ENCODE peak calls at places on chromosome 16, in seven cellular contexts. J is activated T-helper 1 cell treated with anti-CD3 and anti-CD28 coated beads, Interleukin-12 subunit alpha, Interleukin-12 subunit beta, Interleukin-2, Interleukin-4 antibody, amounts not matched to agents 30 ng/mL and 10 ng/mL and 1 ng/mL, durations not matched to agents 14 hours and 24 hours and 36 hours; N is AG10803; T is H1; B is A172; C is NAMALWA; K is PC-9. G is an unnamed sample.

GRCh38 chr16:30063893-30064745 is 1.4 kb upstream of the ALDOA start:
- DNase-seq in J (peak; percentile 61), N (no peak), T (peak; percentile 77), B (peak; percentile 70), C (peak; percentile 88), K (peak; percentile 64), G (peak; percentile 61)

GRCh38 chr16:1158456-1159324 is 5.8 kb downstream of the CACNA1H start:
- DNase-seq in J (no peak), N (no peak), T (no peak), B (no peak), C (no peak), K (no peak), G (no peak)

GRCh38 chr16:24253192-24253591 is 2.9 kb upstream of the CACNG3 start:
- DNase-seq in J (peak; percentile 6), N (peak; percentile 24), T (peak; percentile 54), B (no peak), C (peak; percentile 84), K (peak; percentile 11), G (peak; percentile 60)

GRCh38 chr16:8572919-8573724 is 17.2 kb downstream of the TMEM114 start:
- DNase-seq in J (no peak), N (peak; percentile 57), T (peak; percentile 69), B (peak; percentile 37), C (peak; percentile 57), K (peak; percentile 31), G (peak; percentile 59)

GRCh38 chr16:65068151-65068740 is 53.6 kb downstream of the CDH11 start:
- DNase-seq in J (no peak), N (peak; percentile 94), T (no peak), B (peak; percentile 18), C (no peak), K (no peak), G (peak; percentile 66)

GRCh38 chr16:86073763-86074493 is 175.0 kb downstream of the IRF8 start:
- DNase-seq in J (no peak), N (no peak), T (no peak), B (no peak), C (no peak), K (no peak), G (no peak)

GRCh38 chr16:69465881-69466280 is 41.5 kb downstream of the CYB5B start:
- DNase-seq in J (no peak), N (no peak), T (no peak), B (no peak), C (no peak), K (no peak), G (no peak)

GRCh38 chr16:16016388-16016964 is 67.1 kb downstream of the ABCC1 start:
- DNase-seq in J (no peak), N (no peak), T (no peak), B (no peak), C (no peak), K (no peak), G (no peak)

GRCh38 chr16:50146479-50147435 is 6.3 kb upstream of the TENT4B start:
- DNase-seq in J (no peak), N (no peak), T (no peak), B (no peak), C (no peak), K (no peak), G (no peak)